ENCODE peak calls at places on chromosomes 3 and 15, in six cellular contexts. V, G, M, X, Y and P are unnamed samples.

GRCh38 chr15:58545307-58546065 is 113.7 kb downstream of the LIPC start:
- DNase-seq in V (no peak), G (no peak), M (no peak), X (no peak), Y (no peak), P (no peak)

GRCh38 chr3:159458010-159458409 is 530.6 kb upstream of the IL12A start:
- DNase-seq in V (no peak), G (no peak), M (peak; percentile 56), X (no peak), Y (peak; percentile 9), P (no peak)

GRCh38 chr3:128991355-128991895 is 2.5 kb downstream of the CFAP92 start:
- DNase-seq in V (no peak), G (no peak), M (no peak), X (no peak), Y (no peak), P (no peak)

GRCh38 chr15:84681822-84682221 is 23.8 kb upstream of the NMB start:
- DNase-seq in V (no peak), G (no peak), M (no peak), X (no peak), Y (no peak), P (no peak)

GRCh38 chr3:64109438-64109837 is 86.1 kb upstream of the PSMD6 start:
- DNase-seq in V (no peak), G (no peak), M (peak; percentile 97), X (no peak), Y (peak; percentile 18), P (no peak)

GRCh38 chr15:25508369-25509002 is 69.7 kb upstream of the UBE3A start:
- DNase-seq in V (peak; percentile 22), G (no peak), M (peak; percentile 34), X (no peak), Y (peak; percentile 68), P (no peak)

GRCh38 chr3:59547874-59548273 is 498.0 kb upstream of the CFAP20DC start:
- DNase-seq in V (no peak), G (no peak), M (no peak), X (no peak), Y (no peak), P (no peak)

GRCh38 chr3:63910873-63911272 is 1.3 kb downstream of the SCAANT1 start:
- DNase-seq in V (no peak), G (no peak), M (no peak), X (no peak), Y (no peak), P (no peak)

GRCh38 chr15:70299931-70300858 is 202.5 kb upstream of the TLE3 start:
- DNase-seq in V (peak; percentile 25), G (no peak), M (no peak), X (no peak), Y (no peak), P (peak; percentile 78)

GRCh38 chr15:70246623-70247200 is 149.0 kb upstream of the TLE3 start:
- DNase-seq in V (no peak), G (no peak), M (no peak), X (no peak), Y (no peak), P (no peak)

GRCh38 chr3:195240171-195240701 is 30.7 kb downstream of the XXYLT1 start:
- DNase-seq in V (no peak), G (no peak), M (no peak), X (peak; percentile 74), Y (no peak), P (no peak)

GRCh38 chr3:179852117-179852886 is 184.4 kb downstream of the PEX5L start:
- DNase-seq in V (no peak), G (peak; percentile 74), M (no peak), X (no peak), Y (peak; percentile 26), P (no peak)

GRCh38 chr15:25171856-25172687 is 217.3 kb downstream of the SNRPN start:
- DNase-seq in V (no peak), G (no peak), M (no peak), X (peak; percentile 7), Y (no peak), P (no peak)

GRCh38 chr15:99536422-99537033 is 29.3 kb upstream of the MEF2A start:
- DNase-seq in V (no peak), G (no peak), M (peak; percentile 85), X (no peak), Y (no peak), P (no peak)

GRCh38 chr3:101890716-101891115 is 41.4 kb downstream of the NFKBIZ start:
- DNase-seq in V (no peak), G (no peak), M (no peak), X (no peak), Y (no peak), P (no peak)

GRCh38 chr3:57694146-57694545 is 1.3 kb upstream of the DENND6A start:
- DNase-seq in V (no peak), G (no peak), M (no peak), X (no peak), Y (no peak), P (no peak)

GRCh38 chr15:38944551-38944950 is 379.9 kb upstream of the RASGRP1 start:
- DNase-seq in V (no peak), G (no peak), M (no peak), X (no peak), Y (no peak), P (no peak)

GRCh38 chr15:41416742-41417417 is at the start of gene RTF1:
- DNase-seq in V (peak; percentile 73), G (peak; percentile 51), M (peak; percentile 73), X (peak; percentile 98), Y (peak; percentile 97), P (peak; percentile 52)

GRCh38 chr3:182704926-182705325 is 88.4 kb upstream of the ATP11B start:
- DNase-seq in V (peak; percentile 22), G (no peak), M (no peak), X (no peak), Y (peak; percentile 48), P (no peak)

GRCh38 chr3:150443331-150443741 is 35.2 kb downstream of the TSC22D2 start:
- DNase-seq in V (no peak), G (no peak), M (peak; percentile 67), X (no peak), Y (no peak), P (no peak)

GRCh38 chr3:120285508-120285841 is 453 bp upstream of the GPR156 start:
- DNase-seq in V (no peak), G (no peak), M (no peak), X (no peak), Y (no peak), P (no peak)

GRCh38 chr15:25242957-25243799 is 195.6 kb downstream of the UBE3A start:
- DNase-seq in V (no peak), G (no peak), M (no peak), X (peak; percentile 16), Y (no peak), P (no peak)